ENCODE peak calls at places on chromosomes 2 and 18, in six cellular contexts. O, Q, F, L, Y and R are unnamed samples.

GRCh38 chr2:18094277-18094676 is 215.8 kb downstream of the KCNS3 start:
- DNase-seq in L (no peak), O (no peak), Q (no peak), Y (no peak), F (no peak), R (no peak)

GRCh38 chr2:25587361-25587760 is 86.0 kb downstream of the DTNB start:
- DNase-seq in L (no peak), Q (no peak), O (no peak), Y (no peak), F (peak; percentile 75), R (peak; percentile 37)

GRCh38 chr2:166494140-166494544 is at the start of gene SCN7A:
- DNase-seq in Q (peak; percentile 87), L (peak; percentile 72), F (peak; percentile 71), Y (no peak), O (no peak), R (peak; percentile 52)

GRCh38 chr2:234339016-234339415 is 157.9 kb downstream of the ARL4C start:
- DNase-seq in Q (no peak), F (peak; percentile 48), Y (no peak), O (no peak), L (no peak), R (no peak)

GRCh38 chr18:25349926-25350560 is 1.9 kb downstream of the ZNF521 start:
- DNase-seq in Y (no peak), F (peak; percentile 31), L (peak; percentile 34), O (no peak), Q (peak; percentile 74), R (no peak)

GRCh38 chr2:205763708-205764501 is 81.6 kb downstream of the NRP2 start:
- DNase-seq in L (peak; percentile 60), Q (peak; percentile 86), O (no peak), F (peak; percentile 95), Y (peak; percentile 67), R (peak; percentile 73)

GRCh38 chr18:34816183-34816582 is 106.1 kb downstream of the DTNA start:
- DNase-seq in F (no peak), L (no peak), O (no peak), Q (no peak), Y (no peak), R (no peak)

GRCh38 chr18:53906681-53907080 is 317.8 kb downstream of the MBD2 start:
- DNase-seq in Q (no peak), F (peak; percentile 73), Y (no peak), L (no peak), O (no peak), R (peak; percentile 1)

GRCh38 chr18:33316146-33316587 is 124.4 kb downstream of the CCDC178 start:
- DNase-seq in F (no peak), Y (no peak), Q (peak; percentile 49), L (no peak), O (no peak), R (no peak)

GRCh38 chr2:101368371-101368770 is 18.9 kb downstream of the CREG2 start:
- DNase-seq in Y (no peak), L (no peak), F (no peak), Q (no peak), O (no peak), R (no peak)

GRCh38 chr2:230774348-230774951 is 61.8 kb downstream of the CAB39 start:
- DNase-seq in F (peak; percentile 89), Q (no peak), L (no peak), O (no peak), Y (peak; percentile 23), R (peak; percentile 92)

GRCh38 chr18:5890606-5891360 is 4.5 kb downstream of the TMEM200C start:
- DNase-seq in L (no peak), Q (peak; percentile 84), Y (peak; percentile 29), F (peak; percentile 51), O (no peak), R (peak; percentile 8)
- TF ChIP-seq CTCF in L (peak; percentile 59), Q (peak; percentile 64), Y (peak; percentile 46), F (no peak), O (no peak), R (no peak)

GRCh38 chr2:224925822-224926124 is 116.5 kb downstream of the DOCK10 start:
- DNase-seq in Y (no peak), F (peak; percentile 53), Q (no peak), O (no peak), L (no peak), R (peak; percentile 75)
- H3K4me3 ChIP-seq in Y (no peak overlapping the region), F (no peak overlapping the region), Q (no peak overlapping the region), O (no peak overlapping the region), L (no peak overlapping the region), R (no peak overlapping the region)

GRCh38 chr18:36503477-36503876 is 206.0 kb downstream of the FHOD3 start:
- DNase-seq in Q (no peak), F (no peak), Y (no peak), L (no peak), O (no peak), R (no peak)
- TF ChIP-seq CTCF in Q (no peak), F (no peak), Y (no peak), L (no peak), O (no peak), R (no peak)

DNA sequence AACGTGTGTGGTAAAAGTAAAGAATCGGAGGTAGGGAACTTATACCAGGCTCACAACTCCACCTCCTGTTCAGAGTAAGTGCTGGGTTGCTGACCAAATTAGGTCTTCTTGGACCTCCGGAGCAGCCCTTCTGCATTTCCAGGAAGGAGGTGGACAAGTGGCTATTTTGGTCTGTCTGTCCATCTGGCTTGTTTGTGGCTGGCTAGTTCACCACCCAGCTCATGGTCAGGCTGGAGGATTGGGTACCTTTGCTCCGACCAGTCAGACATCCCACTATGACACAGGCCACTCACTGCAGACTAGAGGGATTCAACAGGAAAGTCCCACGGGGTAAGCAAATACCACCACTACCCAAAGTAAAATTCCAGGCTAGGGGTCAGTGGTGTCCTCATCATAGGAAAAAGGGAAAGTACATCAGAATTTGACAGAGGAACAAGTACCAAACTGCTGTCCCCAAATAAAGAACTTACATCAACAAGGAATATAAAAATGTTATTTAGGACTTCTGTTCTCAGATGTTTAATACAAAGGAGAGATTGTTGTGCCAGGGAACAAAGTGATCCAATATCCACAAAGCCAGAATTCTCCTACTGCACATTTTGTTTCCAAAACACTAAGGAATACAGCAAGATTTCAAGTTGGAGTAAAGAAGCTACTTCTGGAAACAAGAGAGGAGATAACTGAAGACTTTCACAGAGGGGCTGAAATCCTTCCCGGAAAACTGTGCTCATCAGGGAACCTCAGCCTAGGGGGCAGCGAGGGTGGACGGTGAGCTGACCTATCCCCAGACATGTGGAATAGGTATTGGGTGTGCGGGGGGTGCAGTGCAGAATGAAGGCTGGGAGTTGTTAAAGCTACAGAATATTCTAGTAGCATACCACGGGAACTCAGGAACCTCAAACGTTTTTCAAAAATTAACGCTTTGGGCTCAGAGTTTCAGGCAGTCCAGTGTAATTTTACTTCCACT is 56.9 kb downstream of the BCL2 start:
- DNase-seq in L (peak; percentile 36), O (no peak), F (no peak), Q (no peak), Y (no peak), R (no peak)
- H3K4me3 ChIP-seq in L (no peak overlapping the region), O (no peak overlapping the region), F (no peak overlapping the region), Q (no peak overlapping the region), Y (no peak overlapping the region), R (no peak overlapping the region)

DNA sequence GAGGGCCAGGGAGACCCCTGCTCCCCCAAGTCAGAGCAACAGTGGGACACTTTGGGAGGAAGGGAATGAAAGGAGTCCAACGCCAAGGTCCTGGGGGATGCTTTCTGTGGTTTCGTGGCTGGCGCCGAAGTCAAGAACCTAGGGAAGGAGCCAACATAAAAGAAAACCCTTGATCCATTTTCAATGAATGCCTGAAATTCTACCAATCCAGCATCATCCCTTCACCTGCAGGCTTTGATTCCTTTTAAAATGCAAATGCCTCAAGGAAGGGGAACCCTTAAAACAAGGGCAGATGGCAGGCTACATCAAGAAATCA is 123.4 kb upstream of the SLC1A4 start:
- DNase-seq in O (no peak), Q (no peak), F (no peak), Y (no peak), L (no peak), R (no peak)
- TF ChIP-seq CTCF in O (no peak), Q (no peak), F (no peak), Y (peak; percentile 23), L (no peak), R (no peak)

GRCh38 chr18:22468554-22468891 is 50.8 kb upstream of the CTAGE1 start:
- DNase-seq in Q (no peak), F (no peak), L (no peak), Y (no peak), O (no peak), R (no peak)

GRCh38 chr18:22467760-22468553 is 50.2 kb upstream of the CTAGE1 start:
- DNase-seq in L (peak; percentile 65), O (peak; percentile 83), Q (no peak), Y (peak; percentile 88), F (peak; percentile 99), R (peak; percentile 99)

GRCh38 chr18:22466608-22467390 is 49.1 kb upstream of the CTAGE1 start:
- DNase-seq in Q (no peak), Y (peak; percentile 93), F (peak; percentile 92), O (peak; percentile 10), L (no peak), R (peak; percentile 81)

GRCh38 chr18:22463076-22463475 is 45.4 kb upstream of the CTAGE1 start:
- DNase-seq in Q (no peak), F (no peak), O (no peak), Y (no peak), L (no peak), R (no peak)

GRCh38 chr18:22465859-22466602 is 48.3 kb upstream of the CTAGE1 start:
- DNase-seq in L (peak; percentile 76), F (peak; percentile 98), Q (no peak), Y (peak; percentile 91), O (peak; percentile 73), R (peak; percentile 96)
- H3K4me3 ChIP-seq in L (no peak overlapping the region), F (peak overlapping the region; percentile 7), Q (no peak overlapping the region), Y (peak overlapping the region; percentile 32), O (no peak overlapping the region), R (no peak overlapping the region)

GRCh38 chr2:175309799-175310198 is 128.3 kb upstream of the ATP5MC3 start:
- DNase-seq in Y (peak; percentile 53), L (no peak), F (peak; percentile 10), O (peak; percentile 16), Q (peak; percentile 55), R (peak; percentile 18)
- TF ChIP-seq CTCF in Y (peak; percentile 49), L (no peak), F (peak; percentile 52), O (peak; percentile 67), Q (peak; percentile 56), R (peak; percentile 47)

DNA sequence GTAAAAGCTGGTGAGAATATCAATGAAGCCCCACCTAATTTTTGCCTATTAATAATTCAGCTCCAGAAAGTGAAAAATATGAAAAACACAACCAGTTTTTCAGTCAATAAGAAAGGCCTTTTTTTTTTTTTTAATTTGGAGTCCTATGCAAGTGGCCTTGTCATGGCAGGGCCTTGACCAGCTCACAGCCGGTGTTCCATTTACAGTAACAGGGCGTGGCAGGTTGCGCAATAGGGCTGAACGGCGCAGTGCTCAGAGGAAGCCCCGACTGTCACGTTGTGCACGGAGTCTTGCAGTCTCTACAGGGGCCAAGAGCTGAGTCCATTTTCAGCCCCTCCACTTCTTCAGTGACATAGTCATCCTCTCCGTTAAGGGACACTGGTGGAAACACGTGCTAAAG is 184.1 kb upstream of the FN1 start:
- DNase-seq in F (no peak), L (no peak), Q (no peak), O (peak; percentile 35), Y (peak; percentile 74), R (no peak)
- H3K4me3 ChIP-seq in F (no peak overlapping the region), L (no peak overlapping the region), Q (no peak overlapping the region), O (no peak overlapping the region), Y (no peak overlapping the region), R (no peak overlapping the region)

DNA sequence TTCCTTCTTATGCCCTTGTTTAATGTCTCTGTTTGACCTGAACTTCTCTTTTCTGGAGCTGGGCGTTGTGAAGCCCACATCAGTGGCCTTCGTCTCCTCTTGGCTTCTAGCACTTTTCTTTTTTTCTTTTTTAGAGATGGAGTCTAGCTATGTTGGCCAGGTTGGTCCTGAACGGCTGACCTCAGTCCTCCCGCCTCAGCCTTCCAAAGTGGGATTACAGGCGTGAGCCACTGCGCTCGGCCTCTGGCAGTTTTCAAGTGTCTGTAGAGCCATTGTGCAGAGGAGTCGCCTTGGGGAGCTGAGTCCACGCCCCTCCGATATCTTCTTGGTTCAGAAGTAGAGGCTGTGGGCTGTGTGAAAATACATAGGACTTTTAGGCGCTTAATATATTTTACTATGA is 36.5 kb downstream of the ZNF532 start:
- DNase-seq in Y (no peak), O (no peak), Q (no peak), F (no peak), L (no peak), R (no peak)
- TF ChIP-seq CTCF in Y (no peak), O (no peak), Q (no peak), F (no peak), L (no peak), R (no peak)